ENCODE peak calls at places on chromosomes 13 and 19, in seven cellular contexts. T is AG08395, N is endothelial cell of umbilical vein, B is NCI-H446 treated with DMSO at 0.1 percent for 48 hours, I is kidney glomerular epithelial cell, P is endothelial cell, C is GM13977. J is an unnamed sample.

GRCh38 chr13:73891805-73892204 is 242.4 kb downstream of the KLF12 start:
- DNase-seq in T (no peak), N (no peak), B (no peak), I (no peak), P (no peak), C (no peak), J (no peak)

GRCh38 chr19:16860118-16860517 is 28.7 kb upstream of the F2RL3 start:
- DNase-seq in T (peak; percentile 84), N (no peak), B (no peak), I (no peak), P (no peak), C (no peak), J (no peak)

GRCh38 chr13:93227280-93227905 is 786 bp downstream of the GPC6 start:
- DNase-seq in T (peak; percentile 24), N (no peak), B (peak; percentile 26), I (peak; percentile 68), P (peak; percentile 57), C (no peak), J (peak; percentile 87)

GRCh38 chr19:37959665-37960114 is 52.7 kb downstream of the SIPA1L3 start:
- DNase-seq in T (no peak), N (no peak), B (no peak), I (no peak), P (no peak), C (no peak), J (no peak)

GRCh38 chr19:51047031-51047335 is 12.2 kb upstream of the KLK12 start:
- DNase-seq in T (no peak), N (no peak), B (no peak), I (no peak), P (no peak), C (no peak), J (no peak)

GRCh38 chr19:32165750-32166149 is 179.7 kb upstream of the ZNF507 start:
- DNase-seq in T (no peak), N (no peak), B (no peak), I (no peak), P (no peak), C (no peak), J (no peak)

GRCh38 chr13:93248627-93249047 is 22.0 kb downstream of the GPC6 start:
- DNase-seq in T (no peak), N (no peak), B (no peak), I (peak; percentile 34), P (peak; percentile 64), C (no peak), J (peak; percentile 80)

GRCh38 chr13:104473936-104474335 is 1407.7 kb upstream of the SLC10A2 start:
- DNase-seq in T (no peak), N (no peak), B (no peak), I (peak; percentile 13), P (no peak), C (no peak), J (no peak)

GRCh38 chr19:41934849-41935374 is 6.7 kb upstream of the ERFL start:
- DNase-seq in T (peak; percentile 84), N (peak; percentile 45), B (no peak), I (peak; percentile 38), P (peak; percentile 89), C (peak; percentile 93), J (peak; percentile 72)

GRCh38 chr19:17692566-17692965 is 4.4 kb upstream of the UNC13A start:
- DNase-seq in T (no peak), N (no peak), B (no peak), I (no peak), P (no peak), C (no peak), J (no peak)

GRCh38 chr13:86976521-86977324 is 694.4 kb upstream of the SLITRK5 start:
- DNase-seq in T (no peak), N (no peak), B (no peak), I (no peak), P (no peak), C (no peak), J (no peak)

GRCh38 chr19:47691782-47692181 is 21.4 kb upstream of the EHD2 start:
- DNase-seq in T (no peak), N (no peak), B (no peak), I (no peak), P (no peak), C (no peak), J (no peak)

GRCh38 chr19:39729594-39729993 is 8.2 kb downstream of the CLC start:
- DNase-seq in T (no peak), N (no peak), B (no peak), I (no peak), P (no peak), C (no peak), J (no peak)

GRCh38 chr13:73922728-73923393 is 211.3 kb downstream of the KLF12 start:
- DNase-seq in T (peak; percentile 32), N (no peak), B (no peak), I (peak; percentile 18), P (no peak), C (no peak), J (no peak)

GRCh38 chr13:100645382-100645781 is 29.2 kb downstream of the TMTC4 start:
- DNase-seq in T (no peak), N (no peak), B (no peak), I (no peak), P (no peak), C (no peak), J (peak; percentile 59)